ENCODE peak calls at places on chromosome 13, in six cellular contexts. One of them, this sample, is unnamed. For H3K4me1, the result is how much of the 10 kb centered on the place peaks cover.

GRCh38 chr13:104975272-104975671 is 1560.2 kb downstream of the EFNB2 start:
- DNase-seq in PC-3: no peak
- DNase-seq in IMR-90: no peak
- DNase-seq in kidney: no peak
- DNase-seq in cardiac muscle cell: no peak
- DNase-seq in heart right ventricle: no peak
- DNase-seq in this sample: no peak

GRCh38 chr13:51728972-51729371 is 75.0 kb downstream of the DHRS12 start:
- DNase-seq in PC-3: peak
- DNase-seq in IMR-90: peak
- DNase-seq in kidney: no peak
- DNase-seq in cardiac muscle cell: peak
- DNase-seq in heart right ventricle: no peak
- DNase-seq in this sample: no peak

GRCh38 chr13:29963086-29963485 is 112.7 kb upstream of the UBL3 start:
- DNase-seq in PC-3: no peak
- DNase-seq in IMR-90: no peak
- DNase-seq in kidney: no peak
- DNase-seq in cardiac muscle cell: no peak
- DNase-seq in heart right ventricle: no peak
- DNase-seq in this sample: no peak

GRCh38 chr13:22127277-22128143 is 456.6 kb downstream of the FGF9 start:
- DNase-seq in PC-3: no peak
- DNase-seq in IMR-90: peak
- DNase-seq in kidney: no peak
- DNase-seq in cardiac muscle cell: no peak
- DNase-seq in heart right ventricle: no peak
- DNase-seq in this sample: no peak

GRCh38 chr13:104327217-104327616 is 1261.0 kb upstream of the SLC10A2 start:
- DNase-seq in PC-3: no peak
- DNase-seq in IMR-90: no peak
- DNase-seq in kidney: no peak
- DNase-seq in cardiac muscle cell: peak
- DNase-seq in heart right ventricle: no peak
- DNase-seq in this sample: no peak

GRCh38 chr13:114136576-114136975 is 4.2 kb upstream of the RASA3 start:
- DNase-seq in PC-3: no peak
- DNase-seq in IMR-90: no peak
- DNase-seq in kidney: peak
- DNase-seq in cardiac muscle cell: no peak
- DNase-seq in heart right ventricle: no peak
- DNase-seq in this sample: no peak

GRCh38 chr13:63345835-63346234 is 1930.2 kb upstream of the PCDH20 start:
- DNase-seq in PC-3: peak
- DNase-seq in IMR-90: no peak
- DNase-seq in kidney: no peak
- DNase-seq in cardiac muscle cell: no peak
- DNase-seq in heart right ventricle: no peak
- DNase-seq in this sample: no peak

GRCh38 chr13:59356607-59357006 is 807.1 kb downstream of the DIAPH3 start:
- DNase-seq in PC-3: no peak
- DNase-seq in IMR-90: peak
- DNase-seq in kidney: peak
- DNase-seq in cardiac muscle cell: peak
- DNase-seq in heart right ventricle: peak
- DNase-seq in this sample: no peak

GRCh38 chr13:49357694-49358093 is 86.2 kb downstream of the CAB39L start:
- DNase-seq in PC-3: peak
- DNase-seq in IMR-90: peak
- DNase-seq in kidney: no peak
- DNase-seq in cardiac muscle cell: no peak
- DNase-seq in heart right ventricle: no peak
- DNase-seq in this sample: no peak

DNA sequence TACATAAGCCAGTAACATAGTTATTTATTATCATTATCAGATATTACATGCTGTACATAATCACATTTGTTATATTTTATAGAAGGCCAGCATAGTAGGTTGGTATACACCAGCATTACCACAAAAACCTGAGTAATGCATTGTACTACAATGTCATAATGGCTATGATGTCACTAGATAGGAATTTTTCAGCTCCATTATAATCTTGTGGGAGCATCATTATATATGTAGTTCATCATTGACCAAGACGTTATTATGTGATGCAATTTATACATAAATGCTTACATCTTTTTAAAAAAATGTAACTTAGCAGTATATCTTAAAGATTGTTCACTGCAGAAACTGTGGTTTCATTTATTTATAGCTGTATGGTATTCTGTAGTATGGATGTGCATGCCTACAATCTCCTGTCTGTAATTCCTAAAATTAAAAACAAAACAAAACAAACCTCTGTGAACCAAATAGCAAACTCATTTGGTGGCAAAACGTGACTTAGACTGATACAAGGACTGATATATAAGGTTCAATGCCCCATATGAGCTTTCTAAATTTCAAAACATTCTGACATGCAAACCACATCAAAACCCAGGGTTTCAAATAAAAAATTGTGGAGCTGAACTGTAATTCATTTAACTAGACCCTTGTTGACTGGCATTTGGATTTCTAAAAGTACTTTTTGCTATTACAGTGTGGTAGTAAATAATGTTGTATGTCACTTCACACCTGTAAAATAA is 250.9 kb downstream of the DLEU7 start:
- DNase-seq in PC-3: peak
- DNase-seq in IMR-90: peak
- DNase-seq in kidney: no peak
- DNase-seq in cardiac muscle cell: peak
- DNase-seq in heart right ventricle: no peak
- DNase-seq in this sample: peak
- H3K4me1 ChIP-seq in PC-3: under half
- H3K4me1 ChIP-seq in IMR-90: under half
- H3K4me1 ChIP-seq in kidney: under half
- H3K4me1 ChIP-seq in cardiac muscle cell: under half
- H3K4me1 ChIP-seq in heart right ventricle: under half
- H3K4me1 ChIP-seq in this sample: under half

DNA sequence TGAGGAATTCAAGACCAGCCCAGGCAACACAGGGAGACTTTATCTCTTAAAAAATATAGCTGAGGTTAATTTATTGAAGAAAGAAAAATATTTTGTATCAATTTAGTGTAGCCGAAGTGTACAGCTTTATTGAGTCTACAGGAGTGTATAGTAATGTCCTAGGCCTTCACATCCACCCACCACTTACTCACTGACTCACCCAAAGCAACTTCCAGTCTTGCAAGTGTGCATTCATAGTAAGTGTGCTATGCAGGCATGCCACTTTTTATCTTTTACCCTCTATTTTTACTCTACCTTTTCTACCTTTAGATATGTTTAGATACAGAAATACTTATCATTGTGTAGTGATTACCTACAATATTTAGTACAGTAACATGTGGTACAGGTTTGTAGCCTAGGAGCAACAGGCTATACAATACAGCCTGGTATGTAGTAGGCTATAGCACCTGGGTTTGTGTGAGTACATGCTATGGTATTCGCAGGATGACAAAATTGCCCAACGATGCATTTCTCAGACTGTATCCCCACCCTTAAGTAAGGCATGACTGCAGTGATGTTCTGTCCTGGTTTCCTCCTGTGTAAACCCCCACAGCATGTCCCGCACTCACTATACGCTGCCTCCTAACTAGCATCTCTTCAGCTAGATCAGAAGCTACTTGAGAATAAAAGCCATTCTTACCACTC is 15.3 kb upstream of the ATP12A start:
- DNase-seq in PC-3: peak
- DNase-seq in IMR-90: peak
- DNase-seq in kidney: no peak
- DNase-seq in cardiac muscle cell: no peak
- DNase-seq in heart right ventricle: no peak
- DNase-seq in this sample: no peak
- H3K4me3 ChIP-seq in PC-3: peak
- H3K4me3 ChIP-seq in IMR-90: no peak
- H3K4me3 ChIP-seq in kidney: no peak
- H3K4me3 ChIP-seq in cardiac muscle cell: no peak
- H3K4me3 ChIP-seq in heart right ventricle: no peak
- H3K4me3 ChIP-seq in this sample: no peak

GRCh38 chr13:45737571-45738002 is 35.5 kb downstream of the CBY2 start:
- DNase-seq in PC-3: no peak
- DNase-seq in IMR-90: no peak
- DNase-seq in kidney: no peak
- DNase-seq in cardiac muscle cell: no peak
- DNase-seq in heart right ventricle: no peak
- DNase-seq in this sample: no peak
- TF ChIP-seq CTCF in PC-3: no peak
- TF ChIP-seq CTCF in IMR-90: no peak
- TF ChIP-seq CTCF in kidney: no peak
- TF ChIP-seq CTCF in cardiac muscle cell: no peak
- TF ChIP-seq CTCF in heart right ventricle: no peak
- TF ChIP-seq CTCF in this sample: peak

GRCh38 chr13:112712451-112712881 is 22.6 kb downstream of the ATP11A start:
- DNase-seq in PC-3: no peak
- DNase-seq in IMR-90: no peak
- DNase-seq in kidney: peak
- DNase-seq in cardiac muscle cell: no peak
- DNase-seq in heart right ventricle: no peak
- DNase-seq in this sample: no peak

GRCh38 chr13:112715715-112716460 is 26.1 kb downstream of the ATP11A start:
- DNase-seq in PC-3: no peak
- DNase-seq in IMR-90: no peak
- DNase-seq in kidney: no peak
- DNase-seq in cardiac muscle cell: no peak
- DNase-seq in heart right ventricle: no peak
- DNase-seq in this sample: no peak

GRCh38 chr13:112714772-112715569 is 25.1 kb downstream of the ATP11A start:
- DNase-seq in PC-3: no peak
- DNase-seq in IMR-90: no peak
- DNase-seq in kidney: no peak
- DNase-seq in cardiac muscle cell: no peak
- DNase-seq in heart right ventricle: no peak
- DNase-seq in this sample: no peak

GRCh38 chr13:112713517-112714253 is 23.8 kb downstream of the ATP11A start:
- DNase-seq in PC-3: no peak
- DNase-seq in IMR-90: no peak
- DNase-seq in kidney: peak
- DNase-seq in cardiac muscle cell: peak
- DNase-seq in heart right ventricle: no peak
- DNase-seq in this sample: no peak

DNA sequence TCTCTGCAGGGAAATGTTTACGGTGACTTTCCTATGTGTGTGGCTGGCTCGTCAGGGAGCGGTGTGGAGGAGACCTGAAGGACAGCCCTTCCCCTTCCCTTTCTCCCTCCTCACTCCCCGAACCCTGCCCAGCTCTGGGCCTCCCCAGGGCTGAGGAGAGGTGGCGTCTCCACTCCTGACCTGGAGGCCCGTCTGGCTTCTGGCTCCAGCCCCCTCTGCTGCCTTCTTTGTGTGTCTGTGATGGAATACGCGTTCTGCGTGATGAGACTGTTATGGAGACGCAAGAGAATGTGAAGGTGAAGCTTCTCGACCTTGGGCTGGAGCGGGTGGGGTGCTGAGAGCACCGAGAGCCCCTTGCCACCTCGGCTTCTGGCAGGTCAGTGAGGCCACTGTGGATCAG is 24.5 kb downstream of the ATP11A start:
- DNase-seq in PC-3: no peak
- DNase-seq in IMR-90: no peak
- DNase-seq in kidney: peak
- DNase-seq in cardiac muscle cell: no peak
- DNase-seq in heart right ventricle: no peak
- DNase-seq in this sample: no peak
- H3K4me1 ChIP-seq in PC-3: under half
- H3K4me1 ChIP-seq in IMR-90: under half
- H3K4me1 ChIP-seq in kidney: under half
- H3K4me1 ChIP-seq in cardiac muscle cell: half or more
- H3K4me1 ChIP-seq in heart right ventricle: under half
- H3K4me1 ChIP-seq in this sample: half or more

GRCh38 chr13:96821971-96822370 is 172.3 kb downstream of the OXGR1 start:
- DNase-seq in PC-3: no peak
- DNase-seq in IMR-90: no peak
- DNase-seq in kidney: no peak
- DNase-seq in cardiac muscle cell: no peak
- DNase-seq in heart right ventricle: no peak
- DNase-seq in this sample: no peak
- H3K4me3 ChIP-seq in PC-3: no peak
- H3K4me3 ChIP-seq in IMR-90: no peak
- H3K4me3 ChIP-seq in kidney: no peak
- H3K4me3 ChIP-seq in cardiac muscle cell: no peak
- H3K4me3 ChIP-seq in heart right ventricle: no peak
- H3K4me3 ChIP-seq in this sample: no peak

DNA sequence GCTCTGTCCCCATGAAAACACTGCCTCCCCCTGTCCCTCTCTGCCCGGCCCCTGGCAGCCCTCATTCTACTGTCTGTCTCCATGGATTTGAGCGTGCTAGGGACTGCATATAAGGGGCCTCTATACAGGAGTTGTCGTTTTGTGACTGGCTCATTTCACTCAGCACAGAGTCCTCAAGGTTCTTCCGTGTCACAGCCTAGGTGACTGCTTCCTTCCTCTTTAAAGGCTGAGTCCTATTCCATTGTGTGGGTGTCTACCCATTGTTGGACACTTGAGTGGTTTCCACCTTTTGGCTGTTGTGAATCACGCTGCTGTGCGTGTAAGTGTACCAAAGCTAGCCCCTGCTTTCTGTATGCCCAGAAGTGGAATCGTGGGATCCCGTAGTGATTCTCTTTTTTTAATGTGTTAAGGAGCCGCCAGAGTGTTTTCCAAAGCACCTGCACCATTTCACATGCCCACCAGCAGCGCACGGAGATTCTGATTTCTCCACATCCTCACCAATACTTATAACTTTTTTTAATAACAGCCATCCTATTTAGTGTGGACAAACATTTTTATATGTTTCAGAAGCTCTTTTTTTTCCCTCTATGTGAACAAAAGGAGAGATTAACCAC is 116.7 kb downstream of the COL4A2 start:
- DNase-seq in PC-3: no peak
- DNase-seq in IMR-90: no peak
- DNase-seq in kidney: no peak
- DNase-seq in cardiac muscle cell: no peak
- DNase-seq in heart right ventricle: peak
- DNase-seq in this sample: no peak
- TF ChIP-seq CTCF in PC-3: no peak
- TF ChIP-seq CTCF in IMR-90: no peak
- TF ChIP-seq CTCF in kidney: no peak
- TF ChIP-seq CTCF in cardiac muscle cell: no peak
- TF ChIP-seq CTCF in heart right ventricle: no peak
- TF ChIP-seq CTCF in this sample: no peak

DNA sequence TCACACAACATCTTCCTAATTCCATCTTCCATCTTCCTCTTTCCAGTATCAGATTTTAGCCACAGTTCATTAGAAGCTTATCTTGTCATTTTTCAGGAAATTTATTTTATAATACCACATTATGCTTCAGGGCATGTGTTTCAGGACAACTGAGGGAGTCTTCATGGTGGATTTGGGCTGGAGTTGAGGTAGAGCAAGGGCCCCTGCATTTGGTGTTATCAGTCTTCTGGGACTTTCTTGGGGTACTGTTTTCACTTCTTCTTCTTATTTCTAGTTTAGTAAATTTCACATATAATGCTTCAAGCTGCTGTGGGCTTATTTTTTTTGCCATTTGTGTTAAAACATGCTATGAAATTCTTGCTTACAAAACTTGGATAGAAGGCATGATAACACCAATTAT is 188.7 kb downstream of the LHFPL6 start:
- DNase-seq in PC-3: no peak
- DNase-seq in IMR-90: no peak
- DNase-seq in kidney: no peak
- DNase-seq in cardiac muscle cell: no peak
- DNase-seq in heart right ventricle: no peak
- DNase-seq in this sample: no peak
- H3K4me1 ChIP-seq in PC-3: under half
- H3K4me1 ChIP-seq in IMR-90: under half
- H3K4me1 ChIP-seq in kidney: under half
- H3K4me1 ChIP-seq in cardiac muscle cell: under half
- H3K4me1 ChIP-seq in heart right ventricle: half or more
- H3K4me1 ChIP-seq in this sample: under half

This sample was measured in Panc1.